ENCODE peak calls at places on chromosomes 2 and 18, in four cellular contexts. D is RPMI7951, H is HTR-8/SVneo, Z is anterior cingulate cortex. X is an unnamed sample.

GRCh38 chr2:37615808-37616673 is 55.4 kb downstream of the CDC42EP3 start:
- DNase-seq in D (no peak), Z (no peak), H (no peak), X (no peak)

GRCh38 chr2:51027442-51027841 is 4.5 kb downstream of the NRXN1 start:
- DNase-seq in D (no peak), Z (no peak), H (no peak), X (no peak)

GRCh38 chr2:196987298-196987653 is 60.8 kb upstream of the PGAP1 start:
- DNase-seq in Z (no peak), H (no peak), D (no peak), X (no peak)

GRCh38 chr2:86429335-86429734 is 11.8 kb upstream of the KDM3A start:
- DNase-seq in H (no peak), D (no peak), Z (no peak), X (no peak)

GRCh38 chr2:181780159-181781081 is 100.1 kb upstream of the NEUROD1 start:
- DNase-seq in D (peak), Z (no peak), H (no peak), X (peak)

GRCh38 chr18:31631526-31631925 is 39.8 kb downstream of the TTR start:
- DNase-seq in H (no peak), D (no peak), Z (no peak), X (no peak)

GRCh38 chr2:23384551-23385349 is at the start of gene KLHL29:
- DNase-seq in Z (peak), D (peak), H (peak), X (peak)

GRCh38 chr2:73976803-73977202 is 7.9 kb upstream of the TET3 start:
- DNase-seq in H (no peak), D (no peak), Z (no peak), X (no peak)

GRCh38 chr2:183383854-183384253 is 259.6 kb downstream of the NUP35 start:
- DNase-seq in H (no peak), D (no peak), Z (no peak), X (no peak)

GRCh38 chr2:12177052-12177994 is 430.9 kb downstream of the LPIN1 start:
- DNase-seq in H (peak), D (peak), Z (no peak), X (peak)

GRCh38 chr18:70249118-70249517 is 39.7 kb upstream of the SOCS6 start:
- DNase-seq in D (peak), Z (no peak), H (no peak), X (peak)

GRCh38 chr2:50018938-50019337 is 864.6 kb upstream of the FSHR start:
- DNase-seq in Z (no peak), H (no peak), D (no peak), X (peak)

GRCh38 chr18:74654637-74655036 is 57.0 kb downstream of the ZNF407 start:
- DNase-seq in Z (no peak), H (peak), D (peak), X (peak)

GRCh38 chr2:101120124-101120996 is 30.8 kb downstream of the TBC1D8 start:
- DNase-seq in H (peak), Z (no peak), D (peak), X (peak)

GRCh38 chr2:46131-46470 is 204 bp downstream of the FAM110C start:
- DNase-seq in D (no peak), H (no peak), Z (no peak), X (no peak)

GRCh38 chr2:201257381-201257940 is 2.9 kb upstream of the CASP8 start:
- DNase-seq in D (no peak), H (no peak), Z (no peak), X (no peak)

GRCh38 chr2:182668671-182669070 is 47.4 kb upstream of the DNAJC10 start:
- DNase-seq in H (no peak), Z (no peak), D (peak), X (peak)

GRCh38 chr2:161412346-161412745 is 3.8 kb upstream of the TBR1 start:
- DNase-seq in Z (no peak), D (peak), H (no peak), X (no peak)

GRCh38 chr2:143264851-143265250 is 135.6 kb downstream of the ARHGAP15 start:
- DNase-seq in D (peak), H (no peak), Z (no peak), X (no peak)

GRCh38 chr18:13235326-13235937 is 16.9 kb downstream of the LDLRAD4 start:
- DNase-seq in D (no peak), Z (no peak), H (no peak), X (no peak)

GRCh38 chr2:73982140-73982617 is 2.5 kb upstream of the TET3 start:
- DNase-seq in Z (no peak), H (no peak), D (peak), X (no peak)

GRCh38 chr2:9811679-9812511 is 31.4 kb upstream of the TAF1B start:
- DNase-seq in Z (no peak), H (no peak), D (no peak), X (no peak)

GRCh38 chr18:44592639-44593038 is 88.0 kb upstream of the SETBP1 start:
- DNase-seq in D (peak), H (no peak), Z (no peak), X (peak)